ENCODE peak calls at places on chromosomes 5 and 9, in seven cellular contexts. F, X, M, C, T, G and B are unnamed samples.
A peak's percentile ranks its signal among the peaks of the same experiment; 100 is the strongest.

GRCh38 chr5:137304227-137304874 is 194.8 kb downstream of the SPOCK1 start:
- DNase-seq in F (no peak), X (no peak), M (no peak), C (peak; percentile 78), T (peak; percentile 0), G (no peak), B (no peak)

GRCh38 chr9:8799231-8800014 is 999.8 kb upstream of the DMAC1 start:
- DNase-seq in F (no peak), X (no peak), M (no peak), C (no peak), T (no peak), G (no peak), B (no peak)

GRCh38 chr5:172766287-172767104 is 4.5 kb downstream of the DUSP1 start:
- DNase-seq in F (no peak), X (peak; percentile 74), M (no peak), C (no peak), T (no peak), G (peak; percentile 60), B (no peak)

GRCh38 chr5:139655727-139656271 is 7.7 kb downstream of the CXXC5 start:
- DNase-seq in F (peak; percentile 54), X (no peak), M (peak; percentile 43), C (no peak), T (no peak), G (no peak), B (no peak)

GRCh38 chr5:15241216-15241821 is 258.7 kb upstream of the FBXL7 start:
- DNase-seq in F (no peak), X (no peak), M (no peak), C (no peak), T (no peak), G (no peak), B (no peak)

GRCh38 chr9:129094387-129095169 is 13.7 kb downstream of the DOLPP1 start:
- DNase-seq in F (no peak), X (no peak), M (no peak), C (no peak), T (peak; percentile 85), G (no peak), B (no peak)

GRCh38 chr5:91272858-91273257 is 110.3 kb downstream of the ARRDC3 start:
- DNase-seq in F (no peak), X (no peak), M (no peak), C (no peak), T (peak; percentile 17), G (no peak), B (no peak)

GRCh38 chr5:90861843-90862586 is 303.4 kb downstream of the ADGRV1 start:
- DNase-seq in F (no peak), X (no peak), M (no peak), C (no peak), T (no peak), G (no peak), B (no peak)

GRCh38 chr9:98175762-98176161 is 16.7 kb downstream of the CORO2A start:
- DNase-seq in F (no peak), X (no peak), M (no peak), C (no peak), T (no peak), G (no peak), B (no peak)

GRCh38 chr9:132293145-132293721 is 61.6 kb downstream of the SETX start:
- DNase-seq in F (no peak), X (no peak), M (no peak), C (no peak), T (no peak), G (no peak), B (no peak)

GRCh38 chr5:38607396-38607795 is 51.0 kb upstream of the LIFR start:
- DNase-seq in F (no peak), X (peak; percentile 73), M (no peak), C (no peak), T (peak; percentile 89), G (no peak), B (no peak)

GRCh38 chr5:124927735-124928134 is 181.3 kb upstream of the ZNF608 start:
- DNase-seq in F (no peak), X (no peak), M (no peak), C (no peak), T (no peak), G (no peak), B (no peak)

GRCh38 chr9:89225587-89225986 is 47.0 kb upstream of the SHC3 start:
- DNase-seq in F (no peak), X (peak; percentile 52), M (no peak), C (no peak), T (no peak), G (no peak), B (no peak)

GRCh38 chr9:132849168-132849831 is 28.8 kb downstream of the AK8 start:
- DNase-seq in F (no peak), X (no peak), M (no peak), C (peak; percentile 51), T (peak; percentile 9), G (no peak), B (no peak)

GRCh38 chr9:116088396-116088795 is 65.2 kb upstream of the PAPPA start:
- DNase-seq in F (no peak), X (no peak), M (no peak), C (no peak), T (no peak), G (no peak), B (no peak)

GRCh38 chr9:82101475-82101874 is 112.9 kb downstream of the SPATA31D1 start:
- DNase-seq in F (no peak), X (no peak), M (no peak), C (no peak), T (peak; percentile 5), G (no peak), B (no peak)

GRCh38 chr5:125564336-125564975 is 818.0 kb upstream of the ZNF608 start:
- DNase-seq in F (no peak), X (no peak), M (no peak), C (no peak), T (no peak), G (no peak), B (no peak)

GRCh38 chr9:101465330-101465915 is 29.8 kb upstream of the ALDOB start:
- DNase-seq in F (no peak), X (peak; percentile 68), M (no peak), C (peak; percentile 92), T (peak; percentile 66), G (peak; percentile 67), B (peak; percentile 39)

GRCh38 chr5:159605585-159605984 is 275.3 kb upstream of the IL12B start:
- DNase-seq in F (no peak), X (no peak), M (no peak), C (no peak), T (no peak), G (no peak), B (no peak)

GRCh38 chr9:122767821-122768220 is 20.9 kb upstream of the OR5C1 start:
- DNase-seq in F (no peak), X (no peak), M (no peak), C (no peak), T (no peak), G (no peak), B (no peak)

GRCh38 chr9:14344846-14345585 is 31.1 kb upstream of the NFIB start:
- DNase-seq in F (peak; percentile 16), X (no peak), M (no peak), C (no peak), T (no peak), G (peak; percentile 78), B (no peak)

GRCh38 chr5:107542428-107542827 is 128.3 kb downstream of the EFNA5 start:
- DNase-seq in F (no peak), X (peak; percentile 60), M (no peak), C (peak; percentile 25), T (no peak), G (no peak), B (no peak)

GRCh38 chr9:3177921-3178320 is 334.0 kb upstream of the PUM3 start:
- DNase-seq in F (no peak), X (no peak), M (no peak), C (no peak), T (no peak), G (no peak), B (no peak)

GRCh38 chr5:159764283-159764927 is 151.9 kb upstream of the ADRA1B start:
- DNase-seq in F (no peak), X (peak; percentile 70), M (peak; percentile 13), C (no peak), T (peak; percentile 76), G (no peak), B (no peak)

GRCh38 chr5:149053027-149053705 is 9.7 kb downstream of the SH3TC2 start:
- DNase-seq in F (no peak), X (no peak), M (no peak), C (no peak), T (no peak), G (no peak), B (no peak)

DNA sequence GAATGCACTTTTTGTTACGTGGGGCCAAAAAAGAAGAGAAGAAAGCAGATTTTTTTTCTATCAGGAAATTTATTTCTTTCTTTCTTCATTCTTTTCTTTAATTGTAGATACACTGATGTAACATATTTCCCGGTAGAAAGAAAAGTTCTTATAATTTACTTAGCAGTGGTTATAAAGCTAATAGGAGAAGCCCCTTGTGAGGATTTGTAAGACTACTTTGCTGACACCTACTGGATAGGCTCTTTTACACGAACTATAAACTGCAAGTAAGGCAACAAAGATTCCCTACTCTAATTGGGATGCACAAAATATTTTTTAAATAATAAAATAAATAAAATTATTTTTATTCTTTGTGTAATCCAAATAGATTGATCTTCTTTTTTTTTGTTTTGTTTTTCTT is 284.4 kb downstream of the DNAH5 start:
- DNase-seq in F (no peak), X (no peak), M (no peak), C (no peak), T (peak; percentile 12), G (no peak), B (no peak)
- TF ChIP-seq CTCF in F (no peak), X (peak; percentile 3), M (no peak), C (no peak), T (no peak), G (peak; percentile 69), B (no peak)

DNA sequence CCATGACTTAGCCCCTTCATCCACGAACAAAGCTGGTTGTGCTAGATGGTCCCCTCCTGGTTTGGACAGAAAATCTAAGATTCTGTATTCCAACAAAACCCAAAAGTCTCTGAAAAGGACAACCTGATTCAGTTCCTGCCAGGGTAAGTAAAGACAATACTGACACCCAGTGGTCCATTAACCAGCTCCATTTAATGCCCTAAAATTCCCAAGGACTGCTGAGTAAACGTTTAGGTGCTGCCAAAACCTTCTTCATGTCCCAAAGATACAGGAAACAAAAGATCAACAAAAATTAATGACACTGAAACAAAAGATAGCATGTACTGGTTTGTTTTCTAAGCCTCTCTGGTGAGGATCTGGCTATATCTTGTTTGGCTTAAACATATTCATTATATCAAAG is 25.3 kb upstream of the PPP1R2B start:
- DNase-seq in F (no peak), X (peak; percentile 23), M (peak; percentile 6), C (peak; percentile 6), T (peak; percentile 2), G (peak; percentile 59), B (no peak)
- TF ChIP-seq CTCF in F (peak; percentile 49), X (peak; percentile 61), M (peak; percentile 26), C (no peak), T (no peak), G (peak; percentile 78), B (peak; percentile 30)

DNA sequence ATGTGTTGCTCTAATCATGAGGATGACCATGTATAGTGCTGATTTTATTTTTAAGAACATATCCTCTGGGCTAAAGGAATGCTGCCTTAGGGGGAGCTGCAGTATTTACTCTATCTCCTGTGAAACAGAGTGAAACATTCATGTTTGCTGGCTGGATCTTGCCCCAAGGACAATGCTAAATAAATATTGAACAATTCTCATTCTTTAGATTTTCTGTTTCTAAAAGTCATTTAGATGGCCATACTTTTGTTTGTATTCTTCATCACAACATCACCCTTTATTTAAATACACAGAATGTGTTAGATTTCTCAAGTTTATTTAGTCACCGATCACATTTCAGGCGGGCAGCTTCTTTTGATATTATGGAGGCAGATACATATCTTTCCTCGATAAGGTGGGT is 103.3 kb downstream of the ARHGEF28 start:
- DNase-seq in F (no peak), X (peak; percentile 7), M (no peak), C (no peak), T (no peak), G (no peak), B (no peak)
- TF ChIP-seq CTCF in F (no peak), X (no peak), M (no peak), C (no peak), T (no peak), G (no peak), B (no peak)

GRCh38 chr9:21413089-21414023 is 4.4 kb downstream of the IFNA8 start:
- DNase-seq in F (no peak), X (no peak), M (peak; percentile 9), C (peak; percentile 20), T (peak; percentile 70), G (peak; percentile 68), B (peak; percentile 20)
- TF ChIP-seq CTCF in F (peak; percentile 9), X (peak; percentile 7), M (no peak), C (peak; percentile 19), T (peak; percentile 86), G (peak; percentile 74), B (no peak)